ENCODE peak calls at places on chromosomes 4 and X, in five cellular contexts. G is non-pigmented ciliary epithelial cell, V is right cardiac atrium, L is tibial nerve, I is RCC 7860. C is an unnamed sample.

GRCh38 chr4:2797188-2797544 is 4.3 kb downstream of the SH3BP2 start:
- DNase-seq in L (no peak), I (no peak), G (no peak), V (no peak), C (peak)

GRCh38 chrX:103157511-103158316 is 57.2 kb upstream of the BEX4 start:
- DNase-seq in L (peak), V (no peak), I (no peak), G (no peak), C (no peak)

GRCh38 chr4:159229164-159229563 is 126.3 kb downstream of the RAPGEF2 start:
- DNase-seq in L (no peak), V (no peak), G (peak), I (no peak), C (no peak)

GRCh38 chr4:14143892-14144291 is 516.4 kb upstream of the BOD1L1 start:
- DNase-seq in I (no peak), G (no peak), V (no peak), L (no peak), C (no peak)

GRCh38 chr4:180542445-180543100 is 1700.6 kb upstream of the TENM3 start:
- DNase-seq in L (no peak), G (peak), V (no peak), I (no peak), C (no peak)

GRCh38 chr4:2024683-2025082 is 15.9 kb upstream of the NELFA start:
- DNase-seq in V (no peak), L (no peak), G (no peak), I (no peak), C (no peak)

GRCh38 chr4:81913427-81913878 is 441.7 kb upstream of the RASGEF1B start:
- DNase-seq in V (peak), L (no peak), I (peak), G (no peak), C (peak)

GRCh38 chr4:4590496-4590895 is 48.6 kb upstream of the STX18 start:
- DNase-seq in G (no peak), V (no peak), I (no peak), L (no peak), C (no peak)

GRCh38 chr4:80806472-80806871 is 224.0 kb upstream of the BMP3 start:
- DNase-seq in G (no peak), V (no peak), L (no peak), I (no peak), C (no peak)

GRCh38 chr4:41015031-41015675 is 199.2 kb downstream of the APBB2 start:
- DNase-seq in L (no peak), V (no peak), G (no peak), I (no peak), C (no peak)